ENCODE peak calls at places on chromosomes 6 and 20, in four cellular contexts. D is PC-3, U is fibroblast of lung, A is neural progenitor cell. T is an unnamed sample.

GRCh38 chr6:47146426-47147174 is 104.5 kb upstream of the ADGRF1 start:
- DNase-seq in U (peak; percentile 24), A (peak; percentile 15), D (peak; percentile 65), T (peak; percentile 52)

GRCh38 chr20:58058421-58059140 is 169.9 kb downstream of the ANKRD60 start:
- DNase-seq in D (no peak), A (no peak), U (no peak), T (no peak)

GRCh38 chr20:39019805-39020325 is 57.7 kb downstream of the DHX35 start:
- DNase-seq in U (no peak), A (no peak), D (peak; percentile 25), T (no peak)

GRCh38 chr20:1166963-1167720 is 17.6 kb downstream of the TMEM74B start:
- DNase-seq in D (no peak), U (no peak), A (no peak), T (no peak)

GRCh38 chr6:14146459-14147096 is 29.0 kb downstream of the CD83 start:
- DNase-seq in D (no peak), U (no peak), A (peak; percentile 21), T (no peak)

GRCh38 chr6:21595951-21596378 is 2.4 kb downstream of the SOX4 start:
- DNase-seq in D (no peak), A (peak; percentile 43), U (no peak), T (no peak)

GRCh38 chr20:58094698-58095097 is 133.8 kb downstream of the ANKRD60 start:
- DNase-seq in U (no peak), D (no peak), A (no peak), T (no peak)

GRCh38 chr6:128097019-128097418 is 196.2 kb upstream of the THEMIS start:
- DNase-seq in D (no peak), A (no peak), U (no peak), T (no peak)

GRCh38 chr6:14550817-14551216 is 433.2 kb downstream of the CD83 start:
- DNase-seq in D (no peak), U (no peak), A (no peak), T (no peak)

GRCh38 chr6:168127384-168127868 is 48.4 kb upstream of the FRMD1 start:
- DNase-seq in A (no peak), D (no peak), U (no peak), T (no peak)

GRCh38 chr20:11454966-11455799 is 462.5 kb upstream of the BTBD3 start:
- DNase-seq in A (no peak), D (peak; percentile 97), U (peak; percentile 88), T (peak; percentile 49)

GRCh38 chr6:119442776-119443184 is 93.2 kb upstream of the MAN1A1 start:
- DNase-seq in A (no peak), D (no peak), U (no peak), T (no peak)

GRCh38 chr6:158769696-158770446 is 49.3 kb downstream of the EZR start:
- DNase-seq in D (no peak), U (peak; percentile 64), A (no peak), T (no peak)

GRCh38 chr6:89323461-89324098 is 8.5 kb upstream of the GABRR2 start:
- DNase-seq in D (no peak), U (no peak), A (no peak), T (no peak)

GRCh38 chr6:89321131-89321530 is 6.0 kb upstream of the GABRR2 start:
- DNase-seq in U (no peak), A (no peak), D (no peak), T (no peak)

GRCh38 chr6:89321571-89321970 is 6.5 kb upstream of the GABRR2 start:
- DNase-seq in U (no peak), D (no peak), A (no peak), T (no peak)

GRCh38 chr6:89317067-89317466 is 2.0 kb upstream of the GABRR2 start:
- DNase-seq in A (no peak), D (no peak), U (no peak), T (no peak)

GRCh38 chr6:89320012-89320559 is 5.0 kb upstream of the GABRR2 start:
- DNase-seq in D (no peak), U (no peak), A (no peak), T (no peak)
- TF ChIP-seq EZH2 in D (no peak), U (no peak), A (no peak), T (no peak)

DNA sequence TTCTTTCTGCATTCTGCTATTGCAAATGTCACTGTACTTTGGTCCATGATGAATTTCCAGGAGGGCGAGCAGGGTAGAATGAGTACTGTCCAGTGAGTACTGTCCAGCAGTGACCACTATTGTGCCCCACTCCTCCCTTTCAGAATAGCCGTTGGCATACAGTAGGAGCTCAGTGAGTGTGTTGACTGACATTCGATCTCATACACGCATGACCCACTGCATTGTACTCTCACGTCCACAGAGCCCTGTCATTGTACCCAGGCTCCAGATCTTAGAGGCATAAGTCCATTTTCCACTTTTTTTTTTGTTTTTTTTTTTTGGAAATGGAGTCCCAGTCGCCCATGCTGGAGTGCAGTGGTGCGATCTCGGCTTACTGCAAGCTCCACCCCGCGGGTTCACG is 8.2 kb downstream of the DYNLRB1 start:
- DNase-seq in D (no peak), U (no peak), A (no peak), T (no peak)
- H3K4me1 ChIP-seq in D (peaks cover 44% of the 10 kb centered on the region), U (peaks cover 40% of the 10 kb centered on the region), A (no peaks in the 10 kb centered on the region), T (peaks cover 37% of the 10 kb centered on the region)

GRCh38 chr6:37889015-37889885 is 69.7 kb downstream of the ZFAND3 start:
- DNase-seq in D (no peak), A (no peak), U (peak; percentile 35), T (no peak)
- H3K79me2 ChIP-seq in D (peaks cover 72% of the 10 kb centered on the region), A (peaks cover 100% of the 10 kb centered on the region), U (peaks cover 48% of the 10 kb centered on the region), T (peaks cover 62% of the 10 kb centered on the region)

DNA sequence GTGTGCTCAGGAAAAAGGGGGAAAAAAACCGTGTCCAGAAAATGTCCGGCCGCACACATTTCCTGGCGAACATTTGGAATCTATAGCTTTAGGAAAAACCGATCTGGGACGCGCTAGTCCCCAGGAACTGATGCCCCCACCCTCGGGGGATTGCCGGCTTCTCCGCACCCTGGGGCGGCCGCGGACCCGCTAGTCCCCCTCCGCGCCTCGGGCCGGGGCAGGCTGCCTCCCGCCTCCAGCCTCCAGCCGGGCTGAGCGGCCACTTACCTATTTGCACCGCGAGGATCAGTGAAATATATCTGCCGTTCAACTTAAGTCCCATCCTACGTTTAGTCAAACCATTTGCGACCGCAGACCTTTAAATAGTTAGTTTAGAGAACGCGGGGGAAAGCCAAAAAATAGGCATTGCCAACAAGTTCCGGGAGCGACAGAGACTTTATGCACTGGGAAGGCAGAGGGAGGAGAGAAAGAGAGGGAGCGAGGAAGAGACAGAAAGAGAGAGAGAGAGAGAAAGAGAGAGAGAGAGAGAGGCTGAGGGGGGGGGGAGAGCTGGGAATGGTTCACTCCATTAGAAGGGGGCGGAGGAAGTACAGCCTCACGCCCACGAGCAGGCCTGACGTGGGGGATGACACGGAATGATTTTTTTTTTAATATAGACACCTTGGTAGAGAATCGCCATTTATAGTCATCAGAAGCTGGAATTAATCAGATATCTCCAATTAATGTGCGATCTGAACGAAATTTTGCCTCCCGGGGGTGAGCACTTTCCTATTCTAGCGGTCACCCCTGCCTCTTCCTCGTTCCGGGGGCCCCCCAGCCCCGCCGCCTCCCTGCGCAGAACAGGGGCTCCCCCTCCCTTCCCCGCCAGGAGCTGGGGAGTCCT is at the start of gene NRN1:
- DNase-seq in D (no peak), U (no peak), A (peak; percentile 52), T (no peak)
- TF ChIP-seq EZH2 in D (no peak), U (peak; percentile 73), A (peak; percentile 95), T (no peak)

DNA sequence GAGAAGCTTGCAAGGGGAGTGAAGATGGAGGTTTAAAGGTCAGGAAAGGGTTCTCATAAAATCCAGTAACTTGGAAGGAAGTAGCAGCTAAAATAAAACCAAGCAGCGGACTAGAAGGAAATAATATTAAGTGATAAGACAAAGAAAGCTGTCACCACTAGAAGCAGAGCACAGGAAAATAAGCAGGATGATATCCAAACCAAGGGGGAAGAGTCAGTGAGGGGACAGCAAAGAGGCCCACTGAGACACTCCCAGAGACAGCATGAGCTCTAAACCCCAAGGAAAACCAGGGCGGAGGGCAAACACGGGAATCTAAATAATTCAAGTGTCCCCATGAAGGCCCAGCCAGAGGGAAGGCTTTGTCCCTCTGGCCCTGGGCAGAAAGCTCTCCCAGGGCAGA is 13.9 kb downstream of the PDE10A start:
- DNase-seq in A (no peak), U (no peak), D (no peak), T (no peak)
- H3K4me1 ChIP-seq in A (peaks cover 8% of the 10 kb centered on the region), U (no peaks in the 10 kb centered on the region), D (no peaks in the 10 kb centered on the region), T (no peaks in the 10 kb centered on the region)

GRCh38 chr6:109033655-109034054 is 61.0 kb downstream of the SESN1 start:
- DNase-seq in A (no peak), D (no peak), U (no peak), T (no peak)

GRCh38 chr6:109027964-109028363 is 66.7 kb downstream of the SESN1 start:
- DNase-seq in U (no peak), D (no peak), A (no peak), T (no peak)

GRCh38 chr6:109034439-109035041 is 60.1 kb downstream of the SESN1 start:
- DNase-seq in D (no peak), A (no peak), U (no peak), T (no peak)

GRCh38 chr6:109028439-109028838 is 66.2 kb downstream of the SESN1 start:
- DNase-seq in A (no peak), D (no peak), U (no peak), T (no peak)

DNA sequence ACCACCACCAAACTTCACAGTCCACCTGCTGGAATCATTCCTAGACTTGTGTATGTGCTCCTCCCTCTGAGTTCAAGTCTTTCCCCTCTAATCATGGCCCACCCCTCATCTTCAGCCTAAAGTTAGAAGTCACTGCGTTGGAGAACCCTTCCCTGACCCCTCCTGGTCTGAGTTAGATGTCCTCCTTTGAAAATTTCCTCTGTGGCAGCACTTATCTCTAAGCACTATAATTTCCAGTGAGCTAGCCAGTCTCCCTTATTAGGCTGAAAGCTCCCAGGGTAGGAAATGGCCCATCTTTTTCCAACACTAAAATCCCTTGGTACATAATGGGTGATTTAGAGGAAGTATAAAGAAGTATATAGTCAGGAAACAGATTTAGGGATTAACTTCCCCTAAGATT is 63.2 kb downstream of the SESN1 start:
- DNase-seq in D (no peak), U (no peak), A (no peak), T (no peak)
- H3K79me2 ChIP-seq in D (no peaks in the 10 kb centered on the region), U (no peaks in the 10 kb centered on the region), A (no peaks in the 10 kb centered on the region), T (no peaks in the 10 kb centered on the region)

DNA sequence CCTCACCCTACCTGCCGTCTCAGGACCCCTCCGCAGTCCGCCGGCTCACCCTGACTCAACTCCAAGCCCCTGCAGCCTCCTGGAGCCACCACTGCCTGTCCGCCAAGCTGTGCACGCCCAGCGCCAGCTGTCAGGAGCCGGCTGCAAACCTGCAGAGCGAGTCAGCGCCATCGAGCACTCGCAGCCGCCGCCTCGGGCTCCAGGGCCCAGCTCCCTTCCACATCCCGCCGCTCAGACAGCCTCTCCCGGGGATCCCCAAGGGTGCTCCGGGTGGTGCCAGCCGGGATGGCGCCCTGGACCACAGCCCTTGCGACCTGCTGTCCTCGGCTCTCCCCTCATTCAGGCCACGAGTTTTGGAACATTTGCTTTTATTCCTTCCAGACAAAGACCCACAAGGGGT is 4.2 kb downstream of the TNNC2 start:
- DNase-seq in A (no peak), D (peak; percentile 67), U (no peak), T (peak; percentile 67)
- TF ChIP-seq EZH2 in A (no peak), D (no peak), U (no peak), T (no peak)

T was measured in PC-9.